ENCODE peak calls at places on chromosomes 13 and 19, in nine cellular contexts. Q is stimulated activated naive CD8-positive, alpha-beta T cell treated with anti-CD3 and anti-CD28 coated beads, Interleukin-15, amount 100 ng/mL, for 72 hours; B is cardiac septum; Y is DMS79 treated with DMSO at 0.1 percent for 48 hours; W is SHP77; K is AG08396; C is stimulated activated CD4-positive, alpha-beta T cell treated with anti-CD3 and anti-CD28 coated beads, Interleukin-2, amount 100 ng/mL, for 48 hours; A is retinal pigment epithelial cell; S is esophagus squamous epithelium. T is an unnamed sample.

GRCh38 chr13:84574851-84575250 is 692.6 kb upstream of the SLITRK1 start:
- DNase-seq in W (peak), Y (no peak), K (peak), S (no peak), A (no peak), Q (no peak), C (no peak), B (no peak), T (no peak)

GRCh38 chr13:28568286-28568685 is 73.4 kb upstream of the FLT1 start:
- DNase-seq in Q (no peak), K (peak), B (peak), W (peak), Y (peak), C (no peak), A (no peak), S (no peak), T (peak)

GRCh38 chr19:40355975-40356680 is 7.6 kb downstream of the PLD3 start:
- DNase-seq in B (no peak), W (no peak), C (no peak), A (no peak), Q (no peak), K (no peak), Y (no peak), S (no peak), T (no peak)

GRCh38 chr13:105428816-105429215 is 1106.6 kb downstream of the EFNB2 start:
- DNase-seq in C (no peak), W (no peak), Y (no peak), S (no peak), K (no peak), A (no peak), Q (no peak), B (no peak), T (no peak)

GRCh38 chr19:42246143-42246868 is 3.9 kb upstream of the GSK3A start:
- DNase-seq in Q (no peak), Y (no peak), C (no peak), W (peak), B (no peak), A (no peak), S (no peak), K (peak), T (no peak)

GRCh38 chr19:53554804-53555203 is 16.9 kb downstream of the ZNF331 start:
- DNase-seq in B (no peak), K (no peak), A (no peak), Y (no peak), Q (no peak), W (no peak), S (no peak), C (no peak), T (no peak)

GRCh38 chr19:980133-980998 is 3.8 kb upstream of the WDR18 start:
- DNase-seq in B (no peak), C (no peak), A (no peak), K (no peak), Y (no peak), S (no peak), W (no peak), Q (no peak), T (no peak)

GRCh38 chr13:82292334-82292733 is 1589.9 kb downstream of the SLITRK1 start:
- DNase-seq in B (no peak), W (no peak), Y (no peak), A (no peak), K (no peak), C (no peak), S (no peak), Q (no peak), T (no peak)

GRCh38 chr13:41054212-41054877 is 7.0 kb upstream of the WBP4 start:
- DNase-seq in W (peak), S (no peak), B (no peak), K (peak), Q (peak), C (peak), Y (peak), A (no peak), T (no peak)

GRCh38 chr13:95982144-95982543 is 71.1 kb downstream of the UGGT2 start:
- DNase-seq in C (no peak), A (no peak), K (no peak), W (no peak), S (no peak), B (no peak), Q (no peak), Y (no peak), T (no peak)

GRCh38 chr19:45424191-45425058 is 708 bp upstream of the ERCC1 start:
- DNase-seq in B (no peak), C (no peak), Q (no peak), S (no peak), Y (peak), K (peak), W (peak), A (no peak), T (no peak)

GRCh38 chr13:74987124-74987690 is 494.8 kb downstream of the TBC1D4 start:
- DNase-seq in W (peak), K (no peak), A (no peak), B (no peak), Y (no peak), Q (no peak), S (no peak), C (no peak), T (no peak)

GRCh38 chr19:13097331-13098258 is 5.1 kb downstream of the LYL1 start:
- DNase-seq in W (no peak), K (no peak), Y (no peak), A (no peak), B (no peak), Q (no peak), C (no peak), S (no peak), T (no peak)

GRCh38 chr13:113092776-113093579 is 12.6 kb upstream of the F7 start:
- DNase-seq in Y (no peak), W (no peak), B (no peak), Q (no peak), C (no peak), K (no peak), A (no peak), S (no peak), T (no peak)

GRCh38 chr19:10780368-10780767 is 55.6 kb downstream of the TMED1 start:
- DNase-seq in C (no peak), Q (no peak), B (peak), K (no peak), A (no peak), W (no peak), Y (no peak), S (peak), T (no peak)

GRCh38 chr13:27379694-27380596 is 44.5 kb upstream of the GTF3A start:
- DNase-seq in Y (peak), B (no peak), C (peak), Q (peak), S (no peak), W (peak), K (peak), A (no peak), T (no peak)

GRCh38 chr13:99875391-99875790 is 96.2 kb downstream of the ZIC5 start:
- DNase-seq in B (no peak), C (no peak), W (no peak), S (no peak), A (no peak), Q (no peak), Y (no peak), K (no peak), T (no peak)

GRCh38 chr19:35332817-35333216 is 3.8 kb downstream of the CD22 start:
- DNase-seq in Y (no peak), W (no peak), C (no peak), A (no peak), Q (no peak), K (no peak), S (no peak), B (no peak), T (no peak)

GRCh38 chr19:44587863-44588752 is 25.3 kb upstream of the IGSF23 start:
- DNase-seq in C (peak), W (no peak), K (peak), S (no peak), B (no peak), Q (peak), Y (no peak), A (peak), T (no peak)

GRCh38 chr13:60370343-60370742 is 26.7 kb upstream of the TDRD3 start:
- DNase-seq in A (no peak), B (no peak), Y (no peak), K (no peak), W (no peak), S (no peak), C (no peak), Q (no peak), T (no peak)

T was measured in amygdala.